ENCODE peak calls at places on chromosomes 11 and 22, in nine cellular contexts. One of them, this sample, is unnamed.

GRCh38 chr11:61448552-61448927 is 18.6 kb downstream of the SDHAF2 start:
- DNase-seq in iris pigment epithelial cell: no peak
- DNase-seq in mesothelial cell of epicardium: no peak
- DNase-seq in T-helper 2 cell: no peak
- DNase-seq in GM12865: no peak
- DNase-seq in stimulated activated CD8-positive, alpha-beta memory T cell treated with anti-CD3 and anti-CD28 coated beads, Interleukin-2, amount 100 ng/mL, for 1 hour: no peak
- DNase-seq in IMR-90: no peak
- DNase-seq in HCT116: no peak
- DNase-seq in glomerular endothelial cell: no peak
- DNase-seq in this sample: no peak

GRCh38 chr22:44729391-44730012 is 22.9 kb upstream of the ARHGAP8 start:
- DNase-seq in IMR-90: peak; percentile 71
- DNase-seq in stimulated activated CD8-positive, alpha-beta memory T cell treated with anti-CD3 and anti-CD28 coated beads, Interleukin-2, amount 100 ng/mL, for 1 hour: no peak
- DNase-seq in iris pigment epithelial cell: peak; percentile 73
- DNase-seq in GM12865: peak; percentile 24
- DNase-seq in glomerular endothelial cell: no peak
- DNase-seq in mesothelial cell of epicardium: no peak
- DNase-seq in T-helper 2 cell: no peak
- DNase-seq in HCT116: no peak
- DNase-seq in this sample: no peak

GRCh38 chr11:75434051-75434450 is 1.0 kb upstream of the KLHL35 start:
- DNase-seq in stimulated activated CD8-positive, alpha-beta memory T cell treated with anti-CD3 and anti-CD28 coated beads, Interleukin-2, amount 100 ng/mL, for 1 hour: no peak
- DNase-seq in T-helper 2 cell: no peak
- DNase-seq in HCT116: no peak
- DNase-seq in glomerular endothelial cell: no peak
- DNase-seq in GM12865: no peak
- DNase-seq in iris pigment epithelial cell: no peak
- DNase-seq in IMR-90: no peak
- DNase-seq in mesothelial cell of epicardium: no peak
- DNase-seq in this sample: no peak

GRCh38 chr11:1460396-1460795 is 26.2 kb downstream of the MOB2 start:
- DNase-seq in IMR-90: peak; percentile 45
- DNase-seq in iris pigment epithelial cell: peak; percentile 20
- DNase-seq in GM12865: no peak
- DNase-seq in mesothelial cell of epicardium: no peak
- DNase-seq in stimulated activated CD8-positive, alpha-beta memory T cell treated with anti-CD3 and anti-CD28 coated beads, Interleukin-2, amount 100 ng/mL, for 1 hour: no peak
- DNase-seq in glomerular endothelial cell: no peak
- DNase-seq in HCT116: no peak
- DNase-seq in T-helper 2 cell: no peak
- DNase-seq in this sample: no peak

GRCh38 chr11:3014314-3014938 is 22.3 kb upstream of the NAP1L4 start:
- DNase-seq in glomerular endothelial cell: no peak
- DNase-seq in stimulated activated CD8-positive, alpha-beta memory T cell treated with anti-CD3 and anti-CD28 coated beads, Interleukin-2, amount 100 ng/mL, for 1 hour: peak; percentile 44
- DNase-seq in iris pigment epithelial cell: peak; percentile 16
- DNase-seq in GM12865: no peak
- DNase-seq in T-helper 2 cell: peak; percentile 69
- DNase-seq in mesothelial cell of epicardium: no peak
- DNase-seq in HCT116: no peak
- DNase-seq in IMR-90: no peak
- DNase-seq in this sample: no peak

GRCh38 chr11:75632962-75633361 is 35.9 kb downstream of the MAP6 start:
- DNase-seq in glomerular endothelial cell: no peak
- DNase-seq in IMR-90: no peak
- DNase-seq in T-helper 2 cell: no peak
- DNase-seq in HCT116: no peak
- DNase-seq in stimulated activated CD8-positive, alpha-beta memory T cell treated with anti-CD3 and anti-CD28 coated beads, Interleukin-2, amount 100 ng/mL, for 1 hour: no peak
- DNase-seq in mesothelial cell of epicardium: no peak
- DNase-seq in iris pigment epithelial cell: no peak
- DNase-seq in GM12865: no peak
- DNase-seq in this sample: no peak

GRCh38 chr11:2759228-2760195 is 59.7 kb upstream of the KCNQ1OT1 start:
- DNase-seq in GM12865: no peak
- DNase-seq in HCT116: no peak
- DNase-seq in iris pigment epithelial cell: no peak
- DNase-seq in glomerular endothelial cell: no peak
- DNase-seq in stimulated activated CD8-positive, alpha-beta memory T cell treated with anti-CD3 and anti-CD28 coated beads, Interleukin-2, amount 100 ng/mL, for 1 hour: no peak
- DNase-seq in mesothelial cell of epicardium: peak; percentile 26
- DNase-seq in T-helper 2 cell: no peak
- DNase-seq in IMR-90: no peak
- DNase-seq in this sample: no peak

GRCh38 chr22:40331706-40332105 is 14.6 kb upstream of the ADSL start:
- DNase-seq in iris pigment epithelial cell: no peak
- DNase-seq in IMR-90: no peak
- DNase-seq in T-helper 2 cell: no peak
- DNase-seq in stimulated activated CD8-positive, alpha-beta memory T cell treated with anti-CD3 and anti-CD28 coated beads, Interleukin-2, amount 100 ng/mL, for 1 hour: no peak
- DNase-seq in HCT116: no peak
- DNase-seq in glomerular endothelial cell: no peak
- DNase-seq in GM12865: no peak
- DNase-seq in mesothelial cell of epicardium: no peak
- DNase-seq in this sample: no peak

GRCh38 chr11:73070653-73071052 is 71.5 kb downstream of the FCHSD2 start:
- DNase-seq in T-helper 2 cell: no peak
- DNase-seq in iris pigment epithelial cell: no peak
- DNase-seq in HCT116: no peak
- DNase-seq in stimulated activated CD8-positive, alpha-beta memory T cell treated with anti-CD3 and anti-CD28 coated beads, Interleukin-2, amount 100 ng/mL, for 1 hour: no peak
- DNase-seq in GM12865: no peak
- DNase-seq in glomerular endothelial cell: no peak
- DNase-seq in mesothelial cell of epicardium: no peak
- DNase-seq in IMR-90: no peak
- DNase-seq in this sample: no peak

GRCh38 chr22:49705631-49706352 is 121.9 kb downstream of the BRD1 start:
- DNase-seq in stimulated activated CD8-positive, alpha-beta memory T cell treated with anti-CD3 and anti-CD28 coated beads, Interleukin-2, amount 100 ng/mL, for 1 hour: no peak
- DNase-seq in GM12865: no peak
- DNase-seq in glomerular endothelial cell: no peak
- DNase-seq in HCT116: no peak
- DNase-seq in mesothelial cell of epicardium: no peak
- DNase-seq in iris pigment epithelial cell: no peak
- DNase-seq in IMR-90: no peak
- DNase-seq in T-helper 2 cell: no peak
- DNase-seq in this sample: no peak

GRCh38 chr22:38267086-38267485 is 5.7 kb downstream of the TMEM184B start:
- DNase-seq in T-helper 2 cell: peak; percentile 50
- DNase-seq in iris pigment epithelial cell: peak; percentile 84
- DNase-seq in glomerular endothelial cell: no peak
- DNase-seq in IMR-90: peak; percentile 31
- DNase-seq in mesothelial cell of epicardium: no peak
- DNase-seq in HCT116: no peak
- DNase-seq in stimulated activated CD8-positive, alpha-beta memory T cell treated with anti-CD3 and anti-CD28 coated beads, Interleukin-2, amount 100 ng/mL, for 1 hour: peak; percentile 19
- DNase-seq in GM12865: no peak
- DNase-seq in this sample: no peak

GRCh38 chr11:75525433-75526191 is at the start of gene GDPD5:
- DNase-seq in iris pigment epithelial cell: peak; percentile 70
- DNase-seq in IMR-90: peak; percentile 64
- DNase-seq in HCT116: peak; percentile 58
- DNase-seq in mesothelial cell of epicardium: peak; percentile 87
- DNase-seq in glomerular endothelial cell: no peak
- DNase-seq in stimulated activated CD8-positive, alpha-beta memory T cell treated with anti-CD3 and anti-CD28 coated beads, Interleukin-2, amount 100 ng/mL, for 1 hour: peak; percentile 54
- DNase-seq in GM12865: peak; percentile 86
- DNase-seq in T-helper 2 cell: peak; percentile 87
- DNase-seq in this sample: peak; percentile 86

GRCh38 chr11:29809121-29809520 is 207.7 kb downstream of the KCNA4 start:
- DNase-seq in GM12865: no peak
- DNase-seq in IMR-90: no peak
- DNase-seq in T-helper 2 cell: no peak
- DNase-seq in iris pigment epithelial cell: no peak
- DNase-seq in stimulated activated CD8-positive, alpha-beta memory T cell treated with anti-CD3 and anti-CD28 coated beads, Interleukin-2, amount 100 ng/mL, for 1 hour: no peak
- DNase-seq in mesothelial cell of epicardium: no peak
- DNase-seq in HCT116: no peak
- DNase-seq in glomerular endothelial cell: no peak
- DNase-seq in this sample: no peak

GRCh38 chr11:110317516-110317932 is 21.1 kb upstream of the RDX start:
- DNase-seq in stimulated activated CD8-positive, alpha-beta memory T cell treated with anti-CD3 and anti-CD28 coated beads, Interleukin-2, amount 100 ng/mL, for 1 hour: no peak
- DNase-seq in IMR-90: peak; percentile 49
- DNase-seq in iris pigment epithelial cell: peak; percentile 44
- DNase-seq in glomerular endothelial cell: peak; percentile 99
- DNase-seq in HCT116: no peak
- DNase-seq in T-helper 2 cell: no peak
- DNase-seq in mesothelial cell of epicardium: no peak
- DNase-seq in GM12865: no peak
- DNase-seq in this sample: no peak

GRCh38 chr22:46612904-46613605 is 7.1 kb upstream of the GRAMD4 start:
- DNase-seq in IMR-90: no peak
- DNase-seq in HCT116: no peak
- DNase-seq in glomerular endothelial cell: no peak
- DNase-seq in stimulated activated CD8-positive, alpha-beta memory T cell treated with anti-CD3 and anti-CD28 coated beads, Interleukin-2, amount 100 ng/mL, for 1 hour: no peak
- DNase-seq in mesothelial cell of epicardium: no peak
- DNase-seq in iris pigment epithelial cell: no peak
- DNase-seq in T-helper 2 cell: no peak
- DNase-seq in GM12865: peak; percentile 40
- DNase-seq in this sample: no peak

GRCh38 chr11:64449381-64450167 is 90.6 kb downstream of the RPS6KA4 start:
- DNase-seq in iris pigment epithelial cell: peak; percentile 42
- DNase-seq in HCT116: peak; percentile 74
- DNase-seq in mesothelial cell of epicardium: peak; percentile 83
- DNase-seq in T-helper 2 cell: peak; percentile 57
- DNase-seq in GM12865: peak; percentile 76
- DNase-seq in stimulated activated CD8-positive, alpha-beta memory T cell treated with anti-CD3 and anti-CD28 coated beads, Interleukin-2, amount 100 ng/mL, for 1 hour: peak; percentile 31
- DNase-seq in glomerular endothelial cell: no peak
- DNase-seq in IMR-90: peak; percentile 25
- DNase-seq in this sample: peak; percentile 6

GRCh38 chr11:14519692-14520085 is 497 bp downstream of the PSMA1 start:
- DNase-seq in iris pigment epithelial cell: peak; percentile 43
- DNase-seq in T-helper 2 cell: no peak
- DNase-seq in GM12865: no peak
- DNase-seq in stimulated activated CD8-positive, alpha-beta memory T cell treated with anti-CD3 and anti-CD28 coated beads, Interleukin-2, amount 100 ng/mL, for 1 hour: no peak
- DNase-seq in mesothelial cell of epicardium: no peak
- DNase-seq in glomerular endothelial cell: no peak
- DNase-seq in HCT116: no peak
- DNase-seq in IMR-90: peak; percentile 41
- DNase-seq in this sample: no peak

GRCh38 chr22:36237462-36238347 is 1.6 kb downstream of the APOL2 start:
- DNase-seq in iris pigment epithelial cell: peak; percentile 53
- DNase-seq in HCT116: no peak
- DNase-seq in T-helper 2 cell: no peak
- DNase-seq in mesothelial cell of epicardium: no peak
- DNase-seq in stimulated activated CD8-positive, alpha-beta memory T cell treated with anti-CD3 and anti-CD28 coated beads, Interleukin-2, amount 100 ng/mL, for 1 hour: no peak
- DNase-seq in IMR-90: no peak
- DNase-seq in GM12865: peak; percentile 40
- DNase-seq in glomerular endothelial cell: no peak
- DNase-seq in this sample: no peak

GRCh38 chr11:12331239-12331874 is 46.0 kb upstream of the PARVA start:
- DNase-seq in IMR-90: peak; percentile 88
- DNase-seq in HCT116: peak; percentile 72
- DNase-seq in stimulated activated CD8-positive, alpha-beta memory T cell treated with anti-CD3 and anti-CD28 coated beads, Interleukin-2, amount 100 ng/mL, for 1 hour: peak; percentile 37
- DNase-seq in glomerular endothelial cell: peak; percentile 68
- DNase-seq in T-helper 2 cell: peak; percentile 64
- DNase-seq in iris pigment epithelial cell: peak; percentile 83
- DNase-seq in GM12865: peak; percentile 75
- DNase-seq in mesothelial cell of epicardium: peak; percentile 86
- DNase-seq in this sample: peak; percentile 90

GRCh38 chr11:115081972-115082371 is 403.6 kb downstream of the NXPE2 start:
- DNase-seq in glomerular endothelial cell: no peak
- DNase-seq in IMR-90: no peak
- DNase-seq in stimulated activated CD8-positive, alpha-beta memory T cell treated with anti-CD3 and anti-CD28 coated beads, Interleukin-2, amount 100 ng/mL, for 1 hour: no peak
- DNase-seq in GM12865: no peak
- DNase-seq in iris pigment epithelial cell: no peak
- DNase-seq in HCT116: no peak
- DNase-seq in T-helper 2 cell: no peak
- DNase-seq in mesothelial cell of epicardium: no peak
- DNase-seq in this sample: peak; percentile 73

GRCh38 chr11:132220464-132220863 is 850.0 kb downstream of the NTM start:
- DNase-seq in glomerular endothelial cell: no peak
- DNase-seq in IMR-90: peak; percentile 74
- DNase-seq in T-helper 2 cell: no peak
- DNase-seq in GM12865: no peak
- DNase-seq in mesothelial cell of epicardium: no peak
- DNase-seq in HCT116: no peak
- DNase-seq in iris pigment epithelial cell: peak; percentile 44
- DNase-seq in stimulated activated CD8-positive, alpha-beta memory T cell treated with anti-CD3 and anti-CD28 coated beads, Interleukin-2, amount 100 ng/mL, for 1 hour: no peak
- DNase-seq in this sample: no peak

GRCh38 chr11:126355926-126356897 is 726 bp downstream of the ST3GAL4 start:
- DNase-seq in stimulated activated CD8-positive, alpha-beta memory T cell treated with anti-CD3 and anti-CD28 coated beads, Interleukin-2, amount 100 ng/mL, for 1 hour: no peak
- DNase-seq in iris pigment epithelial cell: peak; percentile 48
- DNase-seq in IMR-90: no peak
- DNase-seq in T-helper 2 cell: no peak
- DNase-seq in GM12865: peak; percentile 24
- DNase-seq in mesothelial cell of epicardium: peak; percentile 50
- DNase-seq in HCT116: no peak
- DNase-seq in glomerular endothelial cell: no peak
- DNase-seq in this sample: no peak

GRCh38 chr11:3088806-3089205 is 31.6 kb upstream of the CARS1 start:
- DNase-seq in glomerular endothelial cell: no peak
- DNase-seq in mesothelial cell of epicardium: no peak
- DNase-seq in T-helper 2 cell: no peak
- DNase-seq in iris pigment epithelial cell: no peak
- DNase-seq in stimulated activated CD8-positive, alpha-beta memory T cell treated with anti-CD3 and anti-CD28 coated beads, Interleukin-2, amount 100 ng/mL, for 1 hour: no peak
- DNase-seq in HCT116: no peak
- DNase-seq in GM12865: no peak
- DNase-seq in IMR-90: no peak
- DNase-seq in this sample: no peak

GRCh38 chr11:10326080-10326964 is 21.4 kb downstream of the ADM start:
- DNase-seq in GM12865: no peak
- DNase-seq in iris pigment epithelial cell: peak; percentile 47
- DNase-seq in T-helper 2 cell: no peak
- DNase-seq in IMR-90: no peak
- DNase-seq in stimulated activated CD8-positive, alpha-beta memory T cell treated with anti-CD3 and anti-CD28 coated beads, Interleukin-2, amount 100 ng/mL, for 1 hour: no peak
- DNase-seq in HCT116: no peak
- DNase-seq in mesothelial cell of epicardium: no peak
- DNase-seq in glomerular endothelial cell: no peak
- DNase-seq in this sample: no peak

GRCh38 chr11:100592619-100593309 is 94.3 kb upstream of the ARHGAP42 start:
- DNase-seq in IMR-90: peak; percentile 51
- DNase-seq in iris pigment epithelial cell: no peak
- DNase-seq in GM12865: no peak
- DNase-seq in mesothelial cell of epicardium: no peak
- DNase-seq in HCT116: no peak
- DNase-seq in glomerular endothelial cell: no peak
- DNase-seq in stimulated activated CD8-positive, alpha-beta memory T cell treated with anti-CD3 and anti-CD28 coated beads, Interleukin-2, amount 100 ng/mL, for 1 hour: no peak
- DNase-seq in T-helper 2 cell: no peak
- DNase-seq in this sample: no peak

GRCh38 chr11:27124514-27125264 is 84.1 kb downstream of the BBOX1 start:
- DNase-seq in HCT116: no peak
- DNase-seq in glomerular endothelial cell: no peak
- DNase-seq in iris pigment epithelial cell: peak; percentile 68
- DNase-seq in GM12865: no peak
- DNase-seq in T-helper 2 cell: no peak
- DNase-seq in mesothelial cell of epicardium: no peak
- DNase-seq in IMR-90: peak; percentile 42
- DNase-seq in stimulated activated CD8-positive, alpha-beta memory T cell treated with anti-CD3 and anti-CD28 coated beads, Interleukin-2, amount 100 ng/mL, for 1 hour: no peak
- DNase-seq in this sample: no peak

GRCh38 chr11:124717786-124718634 is 21.7 kb upstream of the NRGN start:
- DNase-seq in stimulated activated CD8-positive, alpha-beta memory T cell treated with anti-CD3 and anti-CD28 coated beads, Interleukin-2, amount 100 ng/mL, for 1 hour: no peak
- DNase-seq in IMR-90: peak; percentile 34
- DNase-seq in glomerular endothelial cell: no peak
- DNase-seq in iris pigment epithelial cell: peak; percentile 29
- DNase-seq in mesothelial cell of epicardium: peak; percentile 43
- DNase-seq in HCT116: no peak
- DNase-seq in T-helper 2 cell: no peak
- DNase-seq in GM12865: no peak
- DNase-seq in this sample: no peak

GRCh38 chr11:127330044-127330443 is 329.5 kb upstream of the KIRREL3 start:
- DNase-seq in stimulated activated CD8-positive, alpha-beta memory T cell treated with anti-CD3 and anti-CD28 coated beads, Interleukin-2, amount 100 ng/mL, for 1 hour: no peak
- DNase-seq in HCT116: no peak
- DNase-seq in mesothelial cell of epicardium: no peak
- DNase-seq in T-helper 2 cell: no peak
- DNase-seq in glomerular endothelial cell: no peak
- DNase-seq in iris pigment epithelial cell: no peak
- DNase-seq in GM12865: no peak
- DNase-seq in IMR-90: no peak
- DNase-seq in this sample: no peak

GRCh38 chr11:125425601-125426000 is 70.5 kb downstream of the FEZ1 start:
- DNase-seq in mesothelial cell of epicardium: no peak
- DNase-seq in HCT116: no peak
- DNase-seq in IMR-90: no peak
- DNase-seq in glomerular endothelial cell: no peak
- DNase-seq in stimulated activated CD8-positive, alpha-beta memory T cell treated with anti-CD3 and anti-CD28 coated beads, Interleukin-2, amount 100 ng/mL, for 1 hour: no peak
- DNase-seq in GM12865: no peak
- DNase-seq in T-helper 2 cell: no peak
- DNase-seq in iris pigment epithelial cell: no peak
- DNase-seq in this sample: no peak